ENCODE peak calls at places on chromosome 1, in eight cellular contexts. I, Q, B, M, N, L, S and P are unnamed samples.

GRCh38 chr1:84355556-84355955 is 42.7 kb upstream of the DNASE2B start:
- DNase-seq in I (no peak), Q (no peak), B (no peak), M (no peak), N (no peak), L (no peak), S (no peak), P (no peak)

GRCh38 chr1:170219163-170219562 is 73.4 kb downstream of the NTMT2 start:
- DNase-seq in I (no peak), Q (no peak), B (no peak), M (no peak), N (no peak), L (no peak), S (no peak), P (no peak)

GRCh38 chr1:164617607-164618564 is 58.9 kb downstream of the PBX1 start:
- DNase-seq in I (no peak), Q (peak), B (peak), M (peak), N (no peak), L (no peak), S (no peak), P (no peak)

GRCh38 chr1:46490603-46491499 is 1.2 kb downstream of the DMBX1 start:
- DNase-seq in I (no peak), Q (no peak), B (no peak), M (no peak), N (no peak), L (no peak), S (no peak), P (no peak)

GRCh38 chr1:112849425-112849966 is 106.5 kb downstream of the SLC16A1 start:
- DNase-seq in I (peak), Q (peak), B (peak), M (peak), N (peak), L (no peak), S (no peak), P (peak)

GRCh38 chr1:175220853-175221547 is 28.4 kb upstream of the KIAA0040 start:
- DNase-seq in I (no peak), Q (no peak), B (no peak), M (no peak), N (no peak), L (no peak), S (no peak), P (no peak)

GRCh38 chr1:2072109-2072806 is 22.0 kb downstream of the PRKCZ start:
- DNase-seq in I (no peak), Q (no peak), B (no peak), M (no peak), N (no peak), L (no peak), S (no peak), P (no peak)

GRCh38 chr1:238991730-238992490 is 394.5 kb upstream of the CHRM3 start:
- DNase-seq in I (no peak), Q (peak), B (no peak), M (peak), N (no peak), L (no peak), S (no peak), P (no peak)

GRCh38 chr1:241482761-241483250 is 36.7 kb downstream of the FH start:
- DNase-seq in I (peak), Q (peak), B (no peak), M (peak), N (no peak), L (no peak), S (no peak), P (no peak)

GRCh38 chr1:91278754-91279153 is 125.9 kb downstream of the HFM1 start:
- DNase-seq in I (peak), Q (peak), B (peak), M (peak), N (no peak), L (no peak), S (no peak), P (no peak)

GRCh38 chr1:225871374-225872074 is 10.7 kb downstream of the TMEM63A start:
- DNase-seq in I (no peak), Q (peak), B (no peak), M (peak), N (no peak), L (no peak), S (no peak), P (no peak)